ENCODE peak calls at places on chromosomes 3 and 15, in four cellular contexts. D is mucosa of descending colon, N is psoas muscle, O is activated B cell treated with CpG ODN at 0.5 μM for 24 hours. Q is an unnamed sample.

GRCh38 chr3:50274371-50275104 is 4.3 kb upstream of the LSMEM2 start:
- ATAC-seq in O (peak; percentile 20), D (peak; percentile 65), N (no peak), Q (no peak)

GRCh38 chr15:57364282-57365007 is 11.9 kb upstream of the CGNL1 start:
- ATAC-seq in O (no peak), D (peak; percentile 52), N (no peak), Q (no peak)

GRCh38 chr3:129942296-129942695 is 32.2 kb upstream of the TRH start:
- ATAC-seq in O (peak; percentile 72), D (peak; percentile 81), N (peak; percentile 91), Q (peak; percentile 70)

GRCh38 chr15:88704791-88705768 is 66.3 kb downstream of the ISG20 start:
- ATAC-seq in D (peak; percentile 28), O (peak; percentile 21), N (no peak), Q (no peak)

GRCh38 chr3:116067275-116067674 is 378.0 kb downstream of the LSAMP start:
- ATAC-seq in O (no peak), D (no peak), N (no peak), Q (no peak)

GRCh38 chr15:93182806-93183205 is 93.8 kb upstream of the RGMA start:
- ATAC-seq in D (no peak), N (no peak), O (no peak), Q (no peak)

GRCh38 chr3:73072634-73073033 is 11.2 kb downstream of the EBLN2 start:
- ATAC-seq in O (no peak), N (peak; percentile 19), D (no peak), Q (no peak)

GRCh38 chr3:50213383-50213782 is 8.3 kb downstream of the SLC38A3 start:
- ATAC-seq in N (no peak), O (no peak), D (no peak), Q (no peak)

GRCh38 chr15:63365004-63365555 is 16.6 kb downstream of the CA12 start:
- ATAC-seq in N (no peak), D (peak; percentile 44), O (no peak), Q (no peak)

GRCh38 chr3:194956697-194957396 is 271.2 kb downstream of the FAM43A start:
- ATAC-seq in N (no peak), D (no peak), O (no peak), Q (no peak)

GRCh38 chr3:112364291-112364690 is 31.3 kb downstream of the CD200 start:
- ATAC-seq in D (no peak), N (no peak), O (peak; percentile 57), Q (peak; percentile 36)

Q was measured in stimulated activated memory B cell treated with anti-CD40 and anti-IgM and Interleukin-4, amounts not matched to agents 10 μg/mL and 1 μg/mL and 100 μg/mL, for 72 hours.